ENCODE peak calls at places on chromosomes 2 and 18, in six cellular contexts. Y, L, N, X, Z and H are unnamed samples. For H3K36me3, the result is how much of the 10 kb centered on the place peaks cover.

GRCh38 chr2:138503087-138503442 is 1.5 kb downstream of the SPOPL start:
- DNase-seq in L (peak), Y (no peak), X (no peak), N (no peak), Z (no peak), H (peak)

GRCh38 chr2:69798909-69799526 is 30.4 kb upstream of the GMCL1 start:
- DNase-seq in Y (no peak), L (peak), X (no peak), N (no peak), Z (no peak), H (no peak)

GRCh38 chr2:72562451-72563153 is 263.2 kb downstream of the EXOC6B start:
- DNase-seq in Y (no peak), N (no peak), Z (no peak), L (peak), X (no peak), H (peak)

GRCh38 chr2:127163922-127164321 is 56.2 kb downstream of the CYP27C1 start:
- DNase-seq in N (no peak), Y (no peak), L (no peak), X (no peak), Z (no peak), H (no peak)

GRCh38 chr18:75211721-75212625 is 1.4 kb downstream of the TSHZ1 start:
- DNase-seq in Y (peak), L (peak), Z (no peak), N (peak), X (peak), H (peak)

GRCh38 chr2:235191933-235192332 is 240.1 kb downstream of the SH3BP4 start:
- DNase-seq in Z (no peak), N (no peak), Y (peak), L (peak), X (no peak), H (no peak)

GRCh38 chr2:227861011-227861410 is 10.4 kb upstream of the DAW1 start:
- DNase-seq in L (peak), N (no peak), Y (no peak), Z (no peak), X (no peak), H (no peak)

GRCh38 chr2:70596739-70597138 is 43.1 kb upstream of the TGFA start:
- DNase-seq in X (no peak), N (no peak), Y (no peak), Z (no peak), L (no peak), H (no peak)

GRCh38 chr2:234555616-234556249 is 58.9 kb upstream of the ARL4C start:
- DNase-seq in Z (no peak), X (no peak), L (no peak), Y (no peak), N (no peak), H (no peak)

GRCh38 chr2:219661197-219661954 is 33.9 kb downstream of the SLC4A3 start:
- DNase-seq in N (no peak), Z (no peak), X (no peak), L (peak), Y (no peak), H (no peak)

GRCh38 chr18:70256994-70257393 is 31.9 kb upstream of the SOCS6 start:
- DNase-seq in X (no peak), Z (no peak), L (no peak), N (no peak), Y (no peak), H (no peak)

GRCh38 chr2:225584821-225585220 is 185.3 kb downstream of the NYAP2 start:
- DNase-seq in Z (no peak), X (no peak), L (no peak), N (no peak), Y (no peak), H (no peak)

GRCh38 chr2:64466696-64467462 is 12.9 kb downstream of the LGALSL start:
- DNase-seq in X (no peak), Z (no peak), L (no peak), Y (no peak), N (no peak), H (no peak)

GRCh38 chr18:40088130-40088529 is 1866.9 kb upstream of the PIK3C3 start:
- DNase-seq in Y (no peak), Z (no peak), L (peak), X (no peak), N (no peak), H (no peak)
- H3K36me3 ChIP-seq in Y (under half), Z (under half), L (under half), X (under half), N (under half), H (under half)

DNA sequence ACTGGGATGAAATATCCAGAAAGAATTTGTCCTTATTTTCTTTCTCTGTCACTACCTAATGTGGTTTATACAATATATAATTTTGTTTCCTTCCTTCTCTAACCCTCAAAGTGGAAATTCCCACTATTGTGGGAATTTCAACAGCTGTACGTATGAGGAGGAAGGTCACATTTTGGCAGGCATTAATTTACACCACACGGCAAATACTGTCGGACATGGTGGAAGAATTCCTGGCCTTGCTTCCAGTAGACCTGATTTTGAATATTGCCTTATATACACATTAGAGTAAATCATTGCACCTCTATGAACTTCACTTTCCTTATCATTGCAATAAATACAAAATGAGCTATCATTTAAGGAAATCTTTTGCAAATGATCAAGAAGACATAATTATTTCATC is 358.1 kb upstream of the ETAA1 start:
- DNase-seq in Y (no peak), N (no peak), L (no peak), X (no peak), Z (no peak), H (no peak)
- H3K27ac ChIP-seq in Y (no peak), N (no peak), L (no peak), X (no peak), Z (no peak), H (no peak)

GRCh38 chr18:27184115-27185024 is 738 bp downstream of the CHST9 start:
- DNase-seq in Y (no peak), N (no peak), Z (no peak), L (no peak), X (peak), H (no peak)
- H3K4me3 ChIP-seq in Y (no peak), N (no peak), Z (peak), L (peak), X (peak), H (no peak)

GRCh38 chr2:55408946-55409868 is 10.4 kb downstream of the CCDC88A start:
- DNase-seq in X (no peak), Z (no peak), N (no peak), L (peak), Y (no peak), H (no peak)
- H3K36me3 ChIP-seq in X (under half), Z (under half), N (under half), L (under half), Y (under half), H (under half)

GRCh38 chr2:42756956-42757513 is 6.9 kb downstream of the OXER1 start:
- DNase-seq in L (no peak), X (no peak), N (no peak), Z (no peak), Y (no peak), H (no peak)
- H3K27ac ChIP-seq in L (no peak), X (no peak), N (no peak), Z (no peak), Y (no peak), H (no peak)

DNA sequence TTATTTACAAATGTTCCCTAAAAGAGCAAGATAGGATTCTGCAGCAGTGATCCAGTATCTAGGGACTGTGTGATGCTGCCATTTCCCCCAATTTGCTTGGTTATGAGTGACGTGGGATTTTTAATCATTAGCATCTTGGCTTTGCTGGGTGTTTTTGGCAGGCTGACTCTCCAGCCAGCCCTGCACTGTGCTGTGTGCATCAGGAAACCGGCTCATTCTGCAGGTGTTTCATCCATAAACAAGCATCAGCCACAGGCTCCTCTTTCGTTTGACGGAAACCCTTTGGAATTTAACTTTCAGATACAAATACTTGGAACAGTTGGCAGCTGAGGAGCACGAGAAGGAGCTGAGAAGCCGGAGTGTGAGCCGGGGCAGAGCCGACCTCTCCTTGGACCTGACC is 135.9 kb downstream of the TPGS2 start:
- DNase-seq in Y (no peak), L (no peak), Z (no peak), N (no peak), X (no peak), H (no peak)
- H3K4me3 ChIP-seq in Y (no peak), L (no peak), Z (peak), N (no peak), X (no peak), H (no peak)

DNA sequence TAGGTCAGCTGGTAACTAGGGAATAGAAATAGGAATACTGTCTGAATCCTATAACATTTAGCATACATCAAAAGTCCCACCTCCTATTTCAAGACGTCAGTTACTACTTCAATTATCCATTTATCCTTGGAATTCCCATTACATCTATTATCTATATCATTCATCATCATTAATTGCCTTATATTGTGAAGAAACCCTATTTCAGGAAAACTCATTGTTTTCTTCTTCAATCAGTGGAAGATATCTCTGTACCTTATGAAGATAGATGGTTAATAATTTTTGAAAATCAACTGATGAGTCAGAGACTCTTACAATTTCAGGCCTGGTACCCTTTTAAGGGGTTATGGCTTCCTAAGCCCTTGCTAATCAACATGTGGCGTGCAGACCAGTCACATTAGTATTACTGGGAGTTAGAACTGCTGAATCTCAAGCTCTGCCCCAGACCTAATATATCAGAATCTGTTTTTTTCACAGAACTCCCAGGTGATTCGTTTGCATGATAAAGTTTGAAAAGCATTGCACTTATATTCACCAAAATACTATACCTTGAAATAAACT is 69.3 kb upstream of the PGAP1 start:
- DNase-seq in X (no peak), L (no peak), Y (no peak), Z (no peak), N (no peak), H (no peak)
- H3K36me3 ChIP-seq in X (under half), L (under half), Y (under half), Z (half or more), N (under half), H (half or more)